ENCODE peak calls at places on chromosomes 7 and 10, in eight cellular contexts. R is Right ventricle myocardium superior, N is T-cell, F is T-helper 17 cell, Z is hippocampal formation, P is neural crest cell, U is AML-193, W is type B pancreatic cell. G is an unnamed sample.

GRCh38 chr7:38185395-38185920 is 7.4 kb downstream of the STARD3NL start:
- DNase-seq in U (no peak), P (no peak), N (no peak), R (no peak), W (no peak), F (no peak), Z (no peak), G (no peak)

GRCh38 chr7:134948736-134949135 is 37.6 kb upstream of the AGBL3 start:
- DNase-seq in U (no peak), Z (no peak), W (no peak), R (no peak), F (no peak), N (no peak), P (no peak), G (no peak)

GRCh38 chr10:78964952-78965633 is 103.7 kb upstream of the ZMIZ1 start:
- DNase-seq in Z (peak; percentile 45), U (no peak), W (peak; percentile 79), R (peak; percentile 47), P (peak; percentile 71), F (no peak), N (no peak), G (no peak)

GRCh38 chr10:88840104-88840503 is 11.5 kb downstream of the ANKRD22 start:
- DNase-seq in U (no peak), P (no peak), Z (no peak), W (no peak), R (no peak), F (no peak), N (no peak), G (no peak)

GRCh38 chr7:104176332-104176731 is 31.5 kb downstream of the ORC5 start:
- DNase-seq in N (no peak), R (no peak), U (no peak), Z (no peak), W (no peak), P (no peak), F (no peak), G (no peak)

GRCh38 chr10:29472268-29473086 is 162.3 kb downstream of the SVIL start:
- DNase-seq in R (no peak), Z (no peak), F (no peak), N (no peak), W (no peak), P (no peak), U (no peak), G (no peak)

GRCh38 chr7:26782501-26782900 is 81.9 kb downstream of the SKAP2 start:
- DNase-seq in W (no peak), U (no peak), F (no peak), R (no peak), Z (no peak), P (no peak), N (no peak), G (no peak)

GRCh38 chr7:2157473-2158279 is 75.1 kb downstream of the MAD1L1 start:
- DNase-seq in N (no peak), F (no peak), P (no peak), W (no peak), U (no peak), Z (peak; percentile 76), R (peak; percentile 45), G (peak; percentile 54)

GRCh38 chr7:4809091-4809591 is 33.7 kb downstream of the AP5Z1 start:
- DNase-seq in W (no peak), P (no peak), N (no peak), U (no peak), R (no peak), F (no peak), Z (no peak), G (peak; percentile 68)

GRCh38 chr7:13117103-13117502 is 429.7 kb downstream of the ARL4A start:
- DNase-seq in Z (no peak), W (no peak), P (no peak), U (no peak), N (no peak), R (no peak), F (no peak), G (no peak)

GRCh38 chr10:4069491-4069890 is 284.5 kb upstream of the KLF6 start:
- DNase-seq in Z (no peak), F (no peak), U (no peak), R (no peak), P (no peak), N (no peak), W (no peak), G (no peak)

GRCh38 chr7:27143022-27143949 is at the start of gene HOXA5:
- DNase-seq in N (no peak), P (peak; percentile 64), R (no peak), F (no peak), U (no peak), Z (no peak), W (peak; percentile 97), G (no peak)

GRCh38 chr7:91347288-91347687 is 83.1 kb downstream of the FZD1 start:
- DNase-seq in W (no peak), P (no peak), U (no peak), Z (no peak), F (no peak), N (no peak), R (no peak), G (no peak)

GRCh38 chr10:69749180-69750010 is 52.3 kb upstream of the COL13A1 start:
- DNase-seq in N (no peak), U (no peak), R (no peak), F (no peak), W (no peak), Z (no peak), P (no peak), G (no peak)

GRCh38 chr10:50936335-50936734 is 50.9 kb upstream of the A1CF start:
- DNase-seq in U (no peak), N (no peak), P (no peak), Z (no peak), R (no peak), W (no peak), F (no peak), G (no peak)

GRCh38 chr7:40907286-40907685 is 772.5 kb downstream of the SUGCT start:
- DNase-seq in U (no peak), P (no peak), F (no peak), Z (no peak), R (no peak), N (no peak), W (no peak), G (no peak)

GRCh38 chr7:32074787-32075570 is 4.8 kb upstream of the PDE1C start:
- DNase-seq in Z (peak; percentile 87), N (no peak), U (no peak), R (no peak), W (no peak), F (no peak), P (no peak), G (no peak)

G was measured in heart left ventricle.